ENCODE peak calls at places on chromosomes 1 and 21, in seven cellular contexts. L is SK-N-SH, D is GM12878, V is GM12891, Q is HepG2, N is K562, P is H1. K is an unnamed sample.
A peak's percentile ranks its signal among the peaks of the same experiment; 100 is the strongest.

GRCh38 chr1:119081267-119081666 is 59.2 kb downstream of the WARS2 start:
- DNase-seq in L (no peak), D (no peak), V (no peak), Q (no peak), N (no peak), P (no peak), K (no peak)

GRCh38 chr1:85884372-85885035 is 176.3 kb upstream of the ZNHIT6 start:
- DNase-seq in L (peak; percentile 16), D (no peak), V (no peak), Q (peak; percentile 14), N (peak; percentile 3), P (no peak), K (no peak)

GRCh38 chr1:53766766-53767409 is 27.9 kb upstream of the GLIS1 start:
- DNase-seq in L (no peak), D (no peak), V (no peak), Q (no peak), N (no peak), P (no peak), K (no peak)

GRCh38 chr1:10521537-10522157 is 46.9 kb downstream of the PEX14 start:
- DNase-seq in L (no peak), D (no peak), V (no peak), Q (no peak), N (no peak), P (no peak), K (no peak)

GRCh38 chr1:85090225-85090624 is 41.9 kb upstream of the MCOLN3 start:
- DNase-seq in L (no peak), D (no peak), V (no peak), Q (no peak), N (no peak), P (no peak), K (no peak)

GRCh38 chr1:28112388-28113311 is 24.2 kb upstream of the EYA3 start:
- DNase-seq in L (no peak), D (no peak), V (no peak), Q (peak; percentile 46), N (peak; percentile 63), P (no peak), K (no peak)

GRCh38 chr21:36255650-36256047 is 64.3 kb upstream of the MORC3 start:
- DNase-seq in L (no peak), D (peak; percentile 63), V (no peak), Q (no peak), N (no peak), P (no peak), K (no peak)

GRCh38 chr1:206477110-206477509 is 6.8 kb downstream of the IKBKE start:
- DNase-seq in L (no peak), D (no peak), V (no peak), Q (no peak), N (no peak), P (no peak), K (no peak)

GRCh38 chr1:145898756-145899155 is 11.1 kb downstream of the ITGA10 start:
- DNase-seq in L (no peak), D (no peak), V (no peak), Q (no peak), N (no peak), P (no peak), K (no peak)

GRCh38 chr1:79568411-79568810 is 561.9 kb upstream of the ADGRL4 start:
- DNase-seq in L (no peak), D (no peak), V (no peak), Q (no peak), N (no peak), P (no peak), K (no peak)

GRCh38 chr21:29151937-29152336 is 21.5 kb downstream of the MAP3K7CL start:
- DNase-seq in L (no peak), D (no peak), V (no peak), Q (no peak), N (no peak), P (no peak), K (no peak)

GRCh38 chr21:15283789-15284188 is 219.0 kb upstream of the NRIP1 start:
- DNase-seq in L (no peak), D (no peak), V (no peak), Q (no peak), N (no peak), P (no peak), K (no peak)

GRCh38 chr21:33971492-33972013 is 55.9 kb upstream of the ATP5PO start:
- DNase-seq in L (no peak), D (no peak), V (no peak), Q (peak; percentile 8), N (no peak), P (peak; percentile 45), K (no peak)

GRCh38 chr1:59081181-59081580 is 215.7 kb upstream of the FGGY start:
- DNase-seq in L (no peak), D (no peak), V (no peak), Q (no peak), N (no peak), P (no peak), K (no peak)

GRCh38 chr1:160625321-160625720 is 21.5 kb downstream of the SLAMF1 start:
- DNase-seq in L (no peak), D (no peak), V (no peak), Q (no peak), N (no peak), P (peak; percentile 6), K (no peak)

GRCh38 chr1:157168015-157168414 is 29.8 kb upstream of the ETV3 start:
- DNase-seq in L (no peak), D (peak; percentile 45), V (no peak), Q (no peak), N (no peak), P (no peak), K (no peak)

GRCh38 chr1:175195798-175196197 is 3.2 kb upstream of the KIAA0040 start:
- DNase-seq in L (no peak), D (no peak), V (no peak), Q (no peak), N (no peak), P (no peak), K (no peak)

GRCh38 chr1:167499657-167500056 is 18.7 kb downstream of the CD247 start:
- DNase-seq in L (no peak), D (peak; percentile 84), V (peak; percentile 64), Q (no peak), N (no peak), P (no peak), K (peak; percentile 54)

GRCh38 chr21:26072891-26073615 is 97.5 kb downstream of the APP start:
- DNase-seq in L (no peak), D (no peak), V (no peak), Q (no peak), N (no peak), P (no peak), K (no peak)

GRCh38 chr1:164588388-164589341 is 29.7 kb downstream of the PBX1 start:
- DNase-seq in L (peak; percentile 48), D (no peak), V (no peak), Q (no peak), N (no peak), P (no peak), K (no peak)

GRCh38 chr1:147177611-147178370 is 5.5 kb upstream of the PRKAB2 start:
- DNase-seq in L (no peak), D (no peak), V (no peak), Q (no peak), N (no peak), P (no peak), K (no peak)

GRCh38 chr1:3192825-3193224 is 123.8 kb downstream of the PRDM16 start:
- DNase-seq in L (no peak), D (no peak), V (no peak), Q (peak; percentile 7), N (no peak), P (no peak), K (no peak)
- TF ChIP-seq TAF1 in L (no peak), D (no peak), V (no peak), Q (no peak), N (no peak), P (no peak), K (no peak)

GRCh38 chr21:45292399-45293213 is 4.9 kb upstream of the POFUT2 start:
- DNase-seq in L (peak; percentile 96), D (no peak), V (peak; percentile 85), Q (peak; percentile 76), N (peak; percentile 90), P (peak; percentile 87), K (peak; percentile 86)
- TF ChIP-seq POLR2AphosphoS5 in L (peak; percentile 73), D (no peak), V (no peak), Q (no peak), N (no peak), P (no peak), K (no peak)

GRCh38 chr1:83998599-83999315 is at the start of gene TTLL7:
- DNase-seq in L (peak; percentile 92), D (no peak), V (peak; percentile 63), Q (peak; percentile 10), N (peak; percentile 79), P (peak; percentile 92), K (peak; percentile 49)

GRCh38 chr1:83998205-83998598 is 730 bp downstream of the TTLL7 start:
- DNase-seq in L (no peak), D (no peak), V (no peak), Q (no peak), N (no peak), P (no peak), K (no peak)

GRCh38 chr1:84000196-84000885 is 1.4 kb upstream of the TTLL7 start:
- DNase-seq in L (no peak), D (no peak), V (no peak), Q (no peak), N (no peak), P (no peak), K (no peak)

GRCh38 chr1:84000954-84001495 is 2.1 kb upstream of the TTLL7 start:
- DNase-seq in L (no peak), D (no peak), V (no peak), Q (no peak), N (no peak), P (no peak), K (no peak)

GRCh38 chr1:83999316-83999819 is 436 bp upstream of the TTLL7 start:
- DNase-seq in L (no peak), D (no peak), V (peak; percentile 42), Q (peak; percentile 13), N (peak; percentile 82), P (no peak), K (peak; percentile 34)
- TF ChIP-seq TAF1 in L (peak; percentile 51), D (no peak), V (peak; percentile 15), Q (no peak), N (no peak), P (peak; percentile 67), K (no peak)

DNA sequence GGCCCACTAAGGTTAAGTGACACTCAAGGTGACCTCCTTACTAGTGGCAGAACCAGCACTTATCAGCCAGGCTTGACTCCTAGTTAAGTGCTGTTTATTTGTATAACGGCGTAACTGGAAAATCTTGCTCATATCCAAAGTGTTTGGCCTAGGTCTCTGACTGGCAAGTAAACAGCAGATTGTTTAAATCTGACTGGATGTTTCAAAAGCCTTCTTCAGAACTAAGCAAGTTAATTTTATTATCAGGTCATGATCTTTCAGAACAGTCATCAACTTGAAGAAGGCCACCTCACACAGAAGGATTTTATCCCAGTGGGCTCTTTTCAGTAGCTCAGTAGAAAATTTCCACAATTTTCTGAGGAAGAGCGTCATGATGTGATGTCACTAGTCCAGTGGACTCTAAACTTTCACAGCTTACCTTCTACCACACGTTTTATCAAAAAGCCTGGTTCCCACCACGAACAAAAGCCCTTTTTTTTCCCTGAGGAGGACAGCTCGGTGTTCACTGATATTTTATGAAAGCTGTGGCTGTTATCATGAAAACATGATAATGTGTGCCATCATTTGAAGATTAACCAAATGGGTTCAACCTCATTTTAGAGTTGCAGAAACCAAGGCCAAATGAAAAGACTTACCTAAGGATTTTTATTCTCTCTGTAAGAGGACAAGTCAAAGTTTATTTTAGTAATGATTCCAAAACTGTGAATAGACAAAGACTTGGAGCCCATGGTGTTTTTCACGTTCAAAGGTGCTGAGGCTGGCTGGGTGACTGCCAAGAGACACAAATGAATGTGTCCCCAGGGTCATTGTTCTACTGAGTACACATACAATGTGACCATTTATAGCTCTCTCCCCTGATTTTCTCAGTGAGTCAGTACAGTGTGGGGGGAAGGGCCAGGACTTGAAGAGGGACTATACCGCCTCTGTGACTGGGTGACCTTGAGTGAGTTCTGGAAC is 9.1 kb downstream of the SGIP1 start:
- DNase-seq in L (no peak), D (no peak), V (no peak), Q (peak; percentile 98), N (no peak), P (no peak), K (no peak)
- TF ChIP-seq POLR2AphosphoS5 in L (no peak), D (no peak), V (no peak), Q (no peak), N (no peak), P (no peak), K (no peak)

K was measured in GM12892.